ENCODE peak calls at places on chromosomes 1 and 21, in nine cellular contexts. U is stomach, H is thyroid gland, S is breast epithelium, V is prostate gland, G is transverse colon, T is suprapubic skin, Y is heart left ventricle, R is IMR-90. K is an unnamed sample.

GRCh38 chr21:16116067-16116466 is 386.3 kb downstream of the USP25 start:
- DNase-seq in U (no peak), H (no peak), S (no peak), V (no peak), G (no peak), T (no peak), Y (no peak), R (no peak), K (no peak)

GRCh38 chr1:156647351-156647750 is 5.4 kb downstream of the BCAN start:
- DNase-seq in U (no peak), H (no peak), S (no peak), V (no peak), G (no peak), T (no peak), Y (no peak), R (no peak), K (no peak)

GRCh38 chr1:207828485-207829158 is 76.8 kb downstream of the CD46 start:
- DNase-seq in U (peak), H (peak), S (peak), V (peak), G (peak), T (no peak), Y (peak), R (peak), K (peak)

GRCh38 chr1:229086091-229086490 is 184.8 kb upstream of the RAB4A start:
- DNase-seq in U (no peak), H (no peak), S (no peak), V (no peak), G (no peak), T (no peak), Y (no peak), R (no peak), K (no peak)

GRCh38 chr1:66300986-66301451 is 232.9 kb upstream of the SGIP1 start:
- DNase-seq in U (no peak), H (no peak), S (no peak), V (no peak), G (no peak), T (no peak), Y (no peak), R (peak), K (peak)

GRCh38 chr1:150970818-150971582 is 3.6 kb downstream of the CERS2 start:
- DNase-seq in U (peak), H (peak), S (peak), V (peak), G (peak), T (peak), Y (peak), R (peak), K (peak)

GRCh38 chr1:156122519-156123355 is 8.2 kb downstream of the LMNA start:
- DNase-seq in U (peak), H (peak), S (peak), V (peak), G (peak), T (peak), Y (peak), R (peak), K (no peak)

GRCh38 chr1:115135681-115136080 is 46.4 kb upstream of the TSPAN2 start:
- DNase-seq in U (no peak), H (no peak), S (no peak), V (no peak), G (no peak), T (no peak), Y (no peak), R (peak), K (no peak)

GRCh38 chr1:50126962-50127715 is 18.4 kb downstream of the ELAVL4 start:
- DNase-seq in U (no peak), H (no peak), S (no peak), V (no peak), G (no peak), T (no peak), Y (no peak), R (no peak), K (no peak)

GRCh38 chr1:42860339-42861013 is 14.1 kb downstream of the ZNF691 start:
- DNase-seq in U (no peak), H (no peak), S (no peak), V (no peak), G (no peak), T (no peak), Y (no peak), R (no peak), K (no peak)

GRCh38 chr1:36425791-36426190 is 24.5 kb downstream of the OSCP1 start:
- DNase-seq in U (no peak), H (no peak), S (no peak), V (no peak), G (no peak), T (no peak), Y (no peak), R (peak), K (no peak)

GRCh38 chr1:6093061-6093460 is 47.4 kb downstream of the KCNAB2 start:
- DNase-seq in U (no peak), H (no peak), S (no peak), V (no peak), G (no peak), T (no peak), Y (no peak), R (no peak), K (no peak)

GRCh38 chr1:6385673-6386191 is 7.8 kb downstream of the ACOT7 start:
- DNase-seq in U (no peak), H (peak), S (peak), V (peak), G (peak), T (no peak), Y (no peak), R (peak), K (no peak)

GRCh38 chr1:70234733-70235132 is 13.6 kb downstream of the SRSF11 start:
- DNase-seq in U (no peak), H (no peak), S (no peak), V (no peak), G (no peak), T (no peak), Y (no peak), R (no peak), K (no peak)

GRCh38 chr1:241810769-241811402 is 37.1 kb upstream of the EXO1 start:
- DNase-seq in U (no peak), H (no peak), S (no peak), V (no peak), G (no peak), T (no peak), Y (no peak), R (no peak), K (no peak)

GRCh38 chr1:170727953-170728352 is 64.0 kb downstream of the PRRX1 start:
- DNase-seq in U (no peak), H (no peak), S (no peak), V (no peak), G (no peak), T (no peak), Y (no peak), R (no peak), K (no peak)

GRCh38 chr1:4854379-4854778 is 200.0 kb downstream of the AJAP1 start:
- DNase-seq in U (no peak), H (no peak), S (no peak), V (no peak), G (no peak), T (no peak), Y (no peak), R (no peak), K (no peak)

GRCh38 chr1:4851666-4852065 is 197.3 kb downstream of the AJAP1 start:
- DNase-seq in U (no peak), H (peak), S (no peak), V (no peak), G (no peak), T (no peak), Y (no peak), R (no peak), K (no peak)

GRCh38 chr1:4853930-4854329 is 199.5 kb downstream of the AJAP1 start:
- DNase-seq in U (no peak), H (no peak), S (no peak), V (no peak), G (no peak), T (no peak), Y (no peak), R (no peak), K (no peak)
- TF ChIP-seq POLR2A in U (no peak), H (no peak), S (no peak), V (no peak), G (no peak), T (no peak), Y (no peak), R (no peak), K (no peak)

GRCh38 chr1:23718482-23718881 is 24.8 kb upstream of the ELOA start:
- DNase-seq in U (no peak), H (peak), S (no peak), V (no peak), G (no peak), T (no peak), Y (no peak), R (peak), K (no peak)
- TF ChIP-seq CTCF in U (no peak), H (peak), S (peak), V (no peak), G (peak), T (peak), Y (peak), R (peak), K (peak)

DNA sequence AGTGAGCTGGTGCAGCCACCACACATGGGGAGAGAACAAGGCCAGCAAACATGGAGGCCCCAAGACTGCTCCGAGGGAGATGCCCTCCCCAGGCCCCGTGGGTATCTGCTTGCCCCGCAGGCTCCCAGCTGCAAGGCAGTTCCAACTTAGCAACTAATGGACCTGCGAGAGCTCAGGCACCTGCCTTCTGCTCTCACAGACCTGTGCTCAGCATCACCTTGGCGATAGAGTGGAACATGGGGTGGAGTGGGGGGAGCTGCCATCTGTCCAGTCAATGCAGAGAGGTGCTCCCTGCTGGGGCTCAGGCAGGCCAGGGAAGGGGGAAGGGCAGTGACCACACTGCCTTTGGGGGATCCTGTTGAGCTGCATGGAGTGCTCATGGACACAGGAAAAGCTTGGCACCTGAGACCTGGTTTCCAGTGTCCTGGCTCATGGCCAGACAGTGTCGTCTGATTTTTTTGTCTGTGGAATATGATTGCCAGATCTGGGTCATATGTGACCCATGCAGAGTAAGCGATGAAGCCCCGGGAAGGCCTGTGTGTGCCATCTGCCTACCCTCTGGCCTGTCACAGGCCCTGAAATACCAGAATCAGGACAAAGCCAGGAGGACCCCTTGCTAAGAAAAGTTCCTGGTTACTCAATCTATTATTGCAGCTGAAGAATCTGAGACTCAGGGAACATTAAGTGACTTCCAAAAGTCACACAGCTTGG is 39.9 kb upstream of the TENT5C start:
- DNase-seq in U (no peak), H (no peak), S (no peak), V (no peak), G (no peak), T (no peak), Y (no peak), R (no peak), K (no peak)
- TF ChIP-seq POLR2A in U (no peak), H (no peak), S (no peak), V (no peak), G (no peak), T (no peak), Y (no peak), R (no peak), K (no peak)

DNA sequence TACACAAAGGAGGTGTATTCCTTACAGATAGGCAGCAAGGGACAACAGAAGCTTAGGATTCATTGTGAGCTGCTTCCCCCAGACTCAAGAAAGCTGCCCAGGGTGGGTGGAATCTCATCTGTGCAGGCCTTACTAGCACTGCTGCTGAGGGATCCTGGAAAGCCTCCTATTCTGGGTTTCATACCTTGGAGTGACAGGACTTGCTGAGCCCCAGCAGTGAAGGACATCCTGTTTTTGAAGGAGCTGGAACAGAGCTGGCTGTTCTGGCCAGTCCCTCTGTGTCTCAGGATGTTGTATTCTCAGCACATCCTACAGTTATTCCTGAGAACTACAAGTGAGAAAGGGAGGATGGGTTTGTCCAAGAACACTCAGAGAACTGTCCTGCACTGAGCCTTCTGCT is 486.3 kb downstream of the PTPRU start:
- DNase-seq in U (no peak), H (no peak), S (no peak), V (no peak), G (no peak), T (no peak), Y (no peak), R (no peak), K (no peak)
- TF ChIP-seq CTCF in U (no peak), H (no peak), S (no peak), V (no peak), G (no peak), T (no peak), Y (no peak), R (no peak), K (no peak)

GRCh38 chr1:45551684-45552083 is 1.1 kb downstream of the AKR1A1 start:
- DNase-seq in U (no peak), H (no peak), S (no peak), V (no peak), G (no peak), T (no peak), Y (no peak), R (no peak), K (no peak)

GRCh38 chr1:45552309-45552708 is 1.7 kb downstream of the AKR1A1 start:
- DNase-seq in U (peak), H (peak), S (no peak), V (peak), G (peak), T (no peak), Y (no peak), R (no peak), K (no peak)

GRCh38 chr1:45545553-45546310 is 4.9 kb upstream of the AKR1A1 start:
- DNase-seq in U (no peak), H (peak), S (no peak), V (no peak), G (no peak), T (no peak), Y (no peak), R (no peak), K (no peak)

GRCh38 chr1:45554198-45554597 is 3.6 kb downstream of the AKR1A1 start:
- DNase-seq in U (no peak), H (no peak), S (no peak), V (no peak), G (no peak), T (no peak), Y (no peak), R (no peak), K (no peak)

DNA sequence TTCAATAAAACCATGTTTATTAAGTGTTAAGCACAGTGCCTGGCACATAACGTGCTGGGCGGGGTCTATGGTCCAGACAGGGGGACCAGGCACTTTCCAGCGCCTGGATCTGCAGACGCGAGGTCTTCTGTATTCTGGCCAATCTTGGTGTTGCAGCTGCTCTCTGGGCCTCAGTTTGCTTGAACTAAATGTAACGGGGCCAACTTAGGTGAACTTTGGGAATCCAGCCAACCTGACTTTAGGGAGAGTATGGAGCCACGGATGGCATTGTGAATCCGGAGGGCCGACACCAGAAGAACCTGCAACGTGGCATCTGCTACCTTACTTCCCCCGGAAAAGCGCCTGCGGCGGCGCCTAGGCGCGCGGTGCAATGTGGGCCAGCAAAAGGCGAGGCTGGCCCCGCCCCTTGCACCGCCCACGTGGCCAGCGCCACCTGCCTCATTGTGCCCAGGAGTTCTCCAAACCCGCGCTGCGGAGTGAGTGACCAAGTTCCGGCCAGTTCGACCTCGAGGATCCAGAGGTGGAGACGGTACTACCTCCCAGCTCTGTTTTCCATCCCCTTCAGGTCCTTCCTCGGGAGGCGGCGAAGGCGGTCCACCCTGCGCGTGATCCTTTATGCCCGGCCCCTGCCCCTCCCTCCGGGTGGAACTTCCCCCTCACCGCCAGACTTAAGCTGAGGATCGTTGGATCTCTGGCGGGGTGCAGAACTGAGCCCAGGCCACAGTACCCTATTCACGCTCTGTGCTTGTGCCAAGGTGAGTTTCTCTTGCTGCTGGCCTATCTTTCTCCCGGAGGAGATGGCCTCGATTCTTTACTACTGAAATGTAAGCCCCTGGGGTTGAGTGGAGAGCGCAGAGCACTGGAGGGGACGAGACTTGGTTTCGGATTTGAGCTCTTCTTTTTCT is at the start of gene AKR1A1:
- DNase-seq in U (peak), H (peak), S (peak), V (peak), G (peak), T (peak), Y (peak), R (peak), K (peak)
- TF ChIP-seq POLR2A in U (no peak), H (peak), S (peak), V (peak), G (peak), T (peak), Y (no peak), R (peak), K (peak)

GRCh38 chr1:22317231-22317919 is 134.3 kb upstream of the ZBTB40 start:
- DNase-seq in U (no peak), H (no peak), S (peak), V (no peak), G (no peak), T (no peak), Y (no peak), R (no peak), K (peak)
- TF ChIP-seq CTCF in U (no peak), H (no peak), S (no peak), V (no peak), G (peak), T (peak), Y (no peak), R (peak), K (peak)